ENCODE peak calls at places on chromosomes 4 and X, in five cellular contexts. One of them, this sample, is unnamed.

GRCh38 chr4:24137963-24138601 is 248.2 kb upstream of the PPARGC1A start:
- DNase-seq in Panc1: no peak
- DNase-seq in transverse colon: peak; percentile 73
- DNase-seq in GM12891: no peak
- DNase-seq in breast epithelium: no peak
- DNase-seq in this sample: no peak

GRCh38 chr4:54844911-54845310 is 187.2 kb downstream of the KIT start:
- DNase-seq in breast epithelium: no peak
- DNase-seq in Panc1: no peak
- DNase-seq in GM12891: no peak
- DNase-seq in transverse colon: no peak
- DNase-seq in this sample: no peak

GRCh38 chr4:98661356-98662054 is 3.1 kb upstream of the TSPAN5 start:
- DNase-seq in transverse colon: no peak
- DNase-seq in GM12891: no peak
- DNase-seq in breast epithelium: no peak
- DNase-seq in Panc1: no peak
- DNase-seq in this sample: no peak

GRCh38 chr4:37188100-37188499 is 56.4 kb upstream of the NWD2 start:
- DNase-seq in breast epithelium: no peak
- DNase-seq in GM12891: no peak
- DNase-seq in Panc1: no peak
- DNase-seq in transverse colon: no peak
- DNase-seq in this sample: peak; percentile 3

GRCh38 chr4:87848622-87849351 is 16.0 kb downstream of the MEPE start:
- DNase-seq in Panc1: no peak
- DNase-seq in breast epithelium: no peak
- DNase-seq in transverse colon: peak; percentile 29
- DNase-seq in GM12891: peak; percentile 16
- DNase-seq in this sample: peak; percentile 53

GRCh38 chr4:2837904-2838496 is 5.6 kb upstream of the ADD1 start:
- DNase-seq in transverse colon: peak; percentile 53
- DNase-seq in GM12891: no peak
- DNase-seq in Panc1: no peak
- DNase-seq in breast epithelium: no peak
- DNase-seq in this sample: no peak

GRCh38 chr4:90476586-90476985 is 349.4 kb downstream of the CCSER1 start:
- DNase-seq in Panc1: no peak
- DNase-seq in transverse colon: no peak
- DNase-seq in breast epithelium: no peak
- DNase-seq in GM12891: no peak
- DNase-seq in this sample: no peak

GRCh38 chr4:84631573-84631972 is 48.6 kb downstream of the CDS1 start:
- DNase-seq in transverse colon: no peak
- DNase-seq in breast epithelium: no peak
- DNase-seq in Panc1: no peak
- DNase-seq in GM12891: no peak
- DNase-seq in this sample: no peak

GRCh38 chrX:148649145-148649645 is 148.8 kb downstream of the AFF2 start:
- DNase-seq in transverse colon: no peak
- DNase-seq in GM12891: no peak
- DNase-seq in breast epithelium: no peak
- DNase-seq in Panc1: no peak
- DNase-seq in this sample: no peak

GRCh38 chr4:24774452-24774851 is 20.9 kb upstream of the SOD3 start:
- DNase-seq in transverse colon: no peak
- DNase-seq in GM12891: no peak
- DNase-seq in Panc1: no peak
- DNase-seq in breast epithelium: no peak
- DNase-seq in this sample: no peak

GRCh38 chr4:146311238-146311970 is 97.1 kb downstream of the REELD1 start:
- DNase-seq in transverse colon: no peak
- DNase-seq in Panc1: no peak
- DNase-seq in GM12891: no peak
- DNase-seq in breast epithelium: no peak
- DNase-seq in this sample: no peak

GRCh38 chr4:94559351-94559806 is 107.6 kb downstream of the PDLIM5 start:
- DNase-seq in breast epithelium: no peak
- DNase-seq in transverse colon: no peak
- DNase-seq in Panc1: no peak
- DNase-seq in GM12891: no peak
- DNase-seq in this sample: no peak

GRCh38 chrX:71532078-71532752 is 689 bp upstream of the OGT start:
- DNase-seq in breast epithelium: no peak
- DNase-seq in GM12891: no peak
- DNase-seq in transverse colon: peak; percentile 41
- DNase-seq in Panc1: no peak
- DNase-seq in this sample: no peak
- TF ChIP-seq POLR2AphosphoS5 in breast epithelium: no peak
- TF ChIP-seq POLR2AphosphoS5 in GM12891: no peak
- TF ChIP-seq POLR2AphosphoS5 in transverse colon: peak; percentile 47
- TF ChIP-seq POLR2AphosphoS5 in Panc1: no peak
- TF ChIP-seq POLR2AphosphoS5 in this sample: no peak

DNA sequence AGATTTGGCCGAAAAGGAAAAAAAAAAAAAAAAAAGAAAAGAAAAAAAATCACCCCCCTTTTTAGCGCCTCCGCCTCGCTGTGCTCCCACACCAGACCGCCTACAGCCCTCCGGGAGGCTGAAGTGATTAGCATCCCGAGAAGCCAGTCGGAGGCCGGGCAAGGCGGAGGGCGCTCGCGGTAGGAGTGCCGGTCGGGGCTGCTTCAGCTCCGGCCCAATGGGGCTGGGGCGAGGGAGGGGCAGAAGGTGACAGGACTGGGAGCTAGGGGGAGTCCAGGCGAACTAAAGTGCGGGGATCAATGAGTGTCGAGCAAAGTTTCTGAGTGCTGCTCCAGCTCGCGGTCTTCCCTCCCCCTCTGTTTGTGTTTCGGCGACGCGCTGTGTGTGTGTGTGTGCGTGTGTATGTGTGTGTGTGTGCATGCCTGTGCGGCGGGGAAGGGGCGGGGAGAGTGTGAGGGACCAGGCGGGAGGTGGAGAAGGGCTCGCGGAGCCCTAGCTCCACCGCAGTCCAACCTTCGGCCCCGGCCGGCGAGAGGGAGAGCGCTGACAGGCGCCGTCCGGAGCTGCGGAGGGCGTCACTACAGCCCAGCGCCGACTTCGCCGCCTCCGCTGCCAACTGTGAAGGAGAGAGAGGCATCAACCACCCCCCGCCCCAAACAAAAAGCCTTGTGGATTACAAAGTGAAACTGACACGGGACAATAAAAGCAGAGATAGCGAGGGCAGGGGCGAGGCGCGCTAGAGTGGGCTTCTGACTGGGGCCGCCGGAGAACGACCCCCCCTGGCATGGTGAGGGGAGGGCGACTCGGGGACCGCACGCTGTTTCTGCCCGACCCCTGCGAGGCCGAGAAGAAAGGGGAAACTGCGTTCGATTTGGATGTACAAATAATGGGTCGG is at the start of gene FAT4:
- DNase-seq in breast epithelium: peak; percentile 88
- DNase-seq in GM12891: peak; percentile 53
- DNase-seq in Panc1: no peak
- DNase-seq in transverse colon: peak; percentile 82
- DNase-seq in this sample: peak; percentile 38
- TF ChIP-seq POLR2AphosphoS5 in breast epithelium: peak; percentile 64
- TF ChIP-seq POLR2AphosphoS5 in GM12891: no peak
- TF ChIP-seq POLR2AphosphoS5 in Panc1: no peak
- TF ChIP-seq POLR2AphosphoS5 in transverse colon: peak; percentile 49
- TF ChIP-seq POLR2AphosphoS5 in this sample: no peak

GRCh38 chr4:143346208-143346607 is 9.5 kb downstream of the GAB1 start:
- DNase-seq in GM12891: no peak
- DNase-seq in transverse colon: no peak
- DNase-seq in breast epithelium: no peak
- DNase-seq in Panc1: no peak
- DNase-seq in this sample: no peak
- TF ChIP-seq POLR2AphosphoS5 in GM12891: no peak
- TF ChIP-seq POLR2AphosphoS5 in transverse colon: no peak
- TF ChIP-seq POLR2AphosphoS5 in breast epithelium: no peak
- TF ChIP-seq POLR2AphosphoS5 in Panc1: no peak
- TF ChIP-seq POLR2AphosphoS5 in this sample: no peak

GRCh38 chrX:1205681-1206611 is 6.5 kb downstream of the CRLF2 start:
- DNase-seq in breast epithelium: peak; percentile 15
- DNase-seq in transverse colon: peak; percentile 18
- DNase-seq in GM12891: no peak
- DNase-seq in Panc1: peak; percentile 78
- DNase-seq in this sample: peak; percentile 40
- TF ChIP-seq POLR2AphosphoS5 in breast epithelium: no peak
- TF ChIP-seq POLR2AphosphoS5 in transverse colon: no peak
- TF ChIP-seq POLR2AphosphoS5 in GM12891: no peak
- TF ChIP-seq POLR2AphosphoS5 in Panc1: no peak
- TF ChIP-seq POLR2AphosphoS5 in this sample: no peak

DNA sequence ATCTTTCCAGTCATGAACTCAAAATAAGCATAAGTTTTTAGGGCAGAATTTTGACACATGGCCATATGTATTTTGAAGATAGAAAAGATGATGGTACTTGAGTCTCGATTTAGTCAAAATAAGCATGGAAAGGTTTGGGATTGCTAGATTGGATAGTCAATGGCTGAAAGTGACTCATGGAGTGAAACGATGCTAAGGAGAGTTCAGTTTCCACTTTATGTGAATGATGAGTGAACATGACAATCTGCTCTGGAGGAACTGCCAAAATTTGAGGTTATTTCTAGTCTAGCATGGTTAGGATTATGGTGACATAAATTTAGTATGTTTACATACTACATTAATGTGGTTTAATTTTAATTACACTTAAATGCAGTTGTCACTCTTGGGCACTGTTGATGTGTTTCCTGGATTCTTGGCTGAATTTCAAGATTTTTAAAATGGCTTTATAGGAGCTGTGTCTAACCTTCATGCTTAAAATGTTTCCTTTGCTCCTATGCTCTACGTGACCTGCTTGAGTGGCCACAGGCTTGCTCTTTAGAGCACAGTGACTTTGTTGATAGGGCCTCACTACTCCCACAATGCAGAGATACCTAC is 17.1 kb downstream of the DDX3X start:
- DNase-seq in Panc1: no peak
- DNase-seq in breast epithelium: no peak
- DNase-seq in GM12891: no peak
- DNase-seq in transverse colon: no peak
- DNase-seq in this sample: no peak
- TF ChIP-seq POLR2AphosphoS5 in Panc1: peak; percentile 64
- TF ChIP-seq POLR2AphosphoS5 in breast epithelium: no peak
- TF ChIP-seq POLR2AphosphoS5 in GM12891: peak; percentile 59
- TF ChIP-seq POLR2AphosphoS5 in transverse colon: peak; percentile 28
- TF ChIP-seq POLR2AphosphoS5 in this sample: peak; percentile 65

DNA sequence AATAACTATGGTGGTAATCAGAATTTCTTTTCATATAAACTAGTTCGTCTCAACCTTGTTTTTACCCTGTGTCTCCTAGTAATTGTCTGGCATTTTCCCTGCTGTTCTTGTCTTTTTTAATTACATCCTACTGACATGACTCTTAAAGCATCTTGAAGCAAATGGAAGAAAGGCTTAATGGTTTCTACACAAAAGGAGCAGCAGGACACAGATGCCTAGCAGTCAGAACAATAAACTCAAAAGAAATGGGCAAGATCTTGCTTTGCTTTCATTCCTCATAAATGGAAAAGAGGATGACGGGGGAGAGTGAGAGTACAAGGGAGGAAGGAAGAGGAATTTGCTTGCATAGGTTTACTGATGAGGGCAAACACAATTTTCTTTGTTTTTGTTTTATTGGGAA is 293.2 kb upstream of the EMCN start:
- DNase-seq in GM12891: no peak
- DNase-seq in breast epithelium: no peak
- DNase-seq in transverse colon: no peak
- DNase-seq in Panc1: no peak
- DNase-seq in this sample: no peak
- TF ChIP-seq POLR2AphosphoS5 in GM12891: no peak
- TF ChIP-seq POLR2AphosphoS5 in breast epithelium: no peak
- TF ChIP-seq POLR2AphosphoS5 in transverse colon: no peak
- TF ChIP-seq POLR2AphosphoS5 in Panc1: no peak
- TF ChIP-seq POLR2AphosphoS5 in this sample: no peak

DNA sequence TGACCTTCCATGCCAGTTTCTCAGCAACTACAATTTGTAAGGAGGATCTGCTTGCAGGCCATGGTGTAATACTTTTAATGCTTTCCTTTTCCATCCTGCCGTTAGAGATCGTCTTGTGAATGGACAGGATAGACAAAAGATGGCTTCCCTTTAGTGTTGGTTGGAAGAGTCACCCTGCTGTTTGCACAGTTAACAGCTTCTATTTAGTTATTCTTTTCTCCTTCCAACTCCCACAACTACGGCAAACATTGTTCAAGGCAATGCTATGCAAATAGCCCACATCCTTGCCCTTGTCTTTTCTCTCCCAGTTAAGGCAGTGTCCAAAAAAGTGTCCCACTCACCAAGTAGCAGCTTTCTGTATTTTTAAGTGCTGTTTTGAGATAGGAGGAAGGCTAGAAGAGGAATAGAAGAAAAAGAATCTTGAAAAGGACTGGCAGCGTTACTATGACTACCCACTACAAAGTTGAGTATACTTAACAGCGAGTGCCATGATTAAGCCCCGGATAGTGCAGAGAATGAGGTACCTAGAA is 12.1 kb upstream of the RUFY3 start:
- DNase-seq in Panc1: no peak
- DNase-seq in GM12891: no peak
- DNase-seq in breast epithelium: no peak
- DNase-seq in transverse colon: no peak
- DNase-seq in this sample: no peak
- TF ChIP-seq POLR2AphosphoS5 in Panc1: no peak
- TF ChIP-seq POLR2AphosphoS5 in GM12891: no peak
- TF ChIP-seq POLR2AphosphoS5 in breast epithelium: no peak
- TF ChIP-seq POLR2AphosphoS5 in transverse colon: no peak
- TF ChIP-seq POLR2AphosphoS5 in this sample: no peak

This sample was measured in HL-60.